ENCODE peak calls at places on chromosomes 6 and 20, in five cellular contexts. E is LNCaP clone FGC, B is glutamatergic neuron, U is endodermal cell, F is fibroblast of lung. J is an unnamed sample.

GRCh38 chr6:98136333-98136732 is 698.0 kb upstream of the POU3F2 start:
- DNase-seq in E (no peak), B (no peak), U (peak; percentile 43), F (no peak), J (no peak)

GRCh38 chr6:168292911-168293310 is 26.7 kb downstream of the DACT2 start:
- DNase-seq in E (no peak), B (no peak), U (no peak), F (no peak), J (no peak)

GRCh38 chr20:31867011-31867410 is 3.3 kb downstream of the DUSP15 start:
- DNase-seq in E (no peak), B (peak; percentile 24), U (no peak), F (no peak), J (no peak)

GRCh38 chr6:42727627-42728026 is 5.2 kb upstream of the PRPH2 start:
- DNase-seq in E (no peak), B (no peak), U (no peak), F (peak; percentile 33), J (no peak)

GRCh38 chr20:2297352-2297717 is 1.5 kb downstream of the TGM3 start:
- DNase-seq in E (no peak), B (no peak), U (peak; percentile 71), F (no peak), J (no peak)

GRCh38 chr6:95133578-95133977 is 443.8 kb upstream of the MANEA start:
- DNase-seq in E (no peak), B (no peak), U (no peak), F (peak; percentile 24), J (peak; percentile 22)

GRCh38 chr6:80182291-80182690 is 75.8 kb downstream of the BCKDHB start:
- DNase-seq in E (no peak), B (no peak), U (no peak), F (peak; percentile 67), J (peak; percentile 47)

GRCh38 chr6:157635388-157636244 is 187.4 kb upstream of the SNX9 start:
- DNase-seq in E (no peak), B (no peak), U (no peak), F (no peak), J (no peak)

GRCh38 chr6:5219292-5219691 is 41.5 kb downstream of the LYRM4 start:
- DNase-seq in E (no peak), B (no peak), U (no peak), F (no peak), J (no peak)

GRCh38 chr6:150403458-150404245 is 34.8 kb downstream of the IYD start:
- DNase-seq in E (peak; percentile 51), B (no peak), U (no peak), F (peak; percentile 93), J (peak; percentile 92)

GRCh38 chr6:25635886-25636317 is 16.1 kb upstream of the SCGN start:
- DNase-seq in E (no peak), B (peak; percentile 31), U (peak; percentile 61), F (no peak), J (no peak)

GRCh38 chr6:12704946-12705345 is 11.6 kb upstream of the PHACTR1 start:
- DNase-seq in E (no peak), B (no peak), U (no peak), F (no peak), J (no peak)

GRCh38 chr6:106027316-106027715 is 58.8 kb upstream of the PRDM1 start:
- DNase-seq in E (no peak), B (no peak), U (no peak), F (no peak), J (no peak)

GRCh38 chr6:49038294-49038693 is 424.8 kb downstream of the MMUT start:
- DNase-seq in E (no peak), B (no peak), U (no peak), F (peak; percentile 0), J (no peak)

GRCh38 chr6:163579111-163579879 is 164.8 kb downstream of the QKI start:
- DNase-seq in E (no peak), B (no peak), U (peak; percentile 71), F (no peak), J (no peak)

GRCh38 chr6:43734294-43734665 is 35.7 kb upstream of the VEGFA start:
- DNase-seq in E (no peak), B (no peak), U (no peak), F (no peak), J (no peak)

GRCh38 chr6:7112741-7113313 is 5.1 kb downstream of the RREB1 start:
- DNase-seq in E (no peak), B (peak; percentile 29), U (peak; percentile 79), F (no peak), J (peak; percentile 20)

GRCh38 chr20:61499859-61500258 is 247.8 kb downstream of the CDH4 start:
- DNase-seq in E (no peak), B (no peak), U (no peak), F (no peak), J (peak; percentile 9)

GRCh38 chr20:18981956-18982539 is 168.5 kb downstream of the SCP2D1 start:
- DNase-seq in E (no peak), B (no peak), U (no peak), F (no peak), J (no peak)

GRCh38 chr6:41489284-41489851 is 56.8 kb upstream of the FOXP4 start:
- DNase-seq in E (no peak), B (no peak), U (peak; percentile 68), F (peak; percentile 35), J (no peak)

GRCh38 chr6:137761072-137761471 is 106.0 kb upstream of the TNFAIP3 start:
- DNase-seq in E (no peak), B (no peak), U (no peak), F (no peak), J (no peak)

GRCh38 chr6:2855061-2855519 is 13.4 kb upstream of the SERPINB1 start:
- DNase-seq in E (no peak), B (no peak), U (no peak), F (no peak), J (no peak)

GRCh38 chr20:52209154-52209571 is 17.6 kb upstream of the ZFP64 start:
- DNase-seq in E (no peak), B (no peak), U (peak; percentile 80), F (no peak), J (no peak)

GRCh38 chr6:44661221-44661609 is 273.7 kb downstream of the CDC5L start:
- DNase-seq in E (peak; percentile 55), B (no peak), U (no peak), F (no peak), J (no peak)

GRCh38 chr6:65191412-65191811 is 515.6 kb downstream of the EYS start:
- DNase-seq in E (no peak), B (no peak), U (no peak), F (no peak), J (no peak)

GRCh38 chr6:107491059-107491609 is 1.2 kb downstream of the SOBP start:
- DNase-seq in E (no peak), B (peak; percentile 79), U (peak; percentile 85), F (peak; percentile 56), J (no peak)

GRCh38 chr20:3728876-3729275 is 3.6 kb upstream of the HSPA12B start:
- DNase-seq in E (no peak), B (no peak), U (no peak), F (no peak), J (no peak)

GRCh38 chr6:158642805-158643489 is 1.6 kb downstream of the DYNLT1 start:
- DNase-seq in E (no peak), B (no peak), U (peak; percentile 16), F (no peak), J (no peak)

GRCh38 chr6:140670013-140670412 is 1295.6 kb upstream of the CITED2 start:
- DNase-seq in E (no peak), B (no peak), U (no peak), F (peak; percentile 74), J (no peak)

GRCh38 chr20:49853640-49854039 is 41.0 kb downstream of the SLC9A8 start:
- DNase-seq in E (no peak), B (peak; percentile 27), U (peak; percentile 75), F (peak; percentile 59), J (peak; percentile 73)

GRCh38 chr6:149990672-149991402 is 27.1 kb downstream of the ULBP1 start:
- DNase-seq in E (no peak), B (peak; percentile 46), U (peak; percentile 82), F (no peak), J (no peak)

GRCh38 chr6:108791700-108792099 is 56.5 kb upstream of the ARMC2 start:
- DNase-seq in E (no peak), B (no peak), U (no peak), F (no peak), J (no peak)

GRCh38 chr6:81761197-81761596 is 8.7 kb upstream of the TENT5A start:
- DNase-seq in E (no peak), B (no peak), U (no peak), F (peak; percentile 68), J (peak; percentile 34)

GRCh38 chr6:36577298-36577697 is 16.9 kb upstream of the SRSF3 start:
- DNase-seq in E (no peak), B (no peak), U (no peak), F (peak; percentile 65), J (peak; percentile 67)

GRCh38 chr20:664151-664550 is 11.2 kb upstream of the SRXN1 start:
- DNase-seq in E (no peak), B (no peak), U (no peak), F (no peak), J (no peak)

GRCh38 chr20:663315-664090 is 10.5 kb upstream of the SRXN1 start:
- DNase-seq in E (no peak), B (peak; percentile 77), U (peak; percentile 74), F (no peak), J (no peak)

GRCh38 chr20:664576-664975 is 11.0 kb downstream of the SCRT2 start:
- DNase-seq in E (no peak), B (no peak), U (no peak), F (no peak), J (no peak)

GRCh38 chr20:661474-662288 is 8.7 kb upstream of the SRXN1 start:
- DNase-seq in E (no peak), B (no peak), U (peak; percentile 81), F (no peak), J (no peak)

GRCh38 chr20:662289-663192 is 9.5 kb upstream of the SRXN1 start:
- DNase-seq in E (no peak), B (no peak), U (peak; percentile 47), F (no peak), J (no peak)
- TF ChIP-seq CTCF in E (no peak), B (no peak), U (no peak), F (no peak), J (no peak)

GRCh38 chr6:112081569-112081968 is 5.7 kb downstream of the TUBE1 start:
- DNase-seq in E (no peak), B (no peak), U (no peak), F (no peak), J (no peak)

GRCh38 chr6:112086744-112087135 is 542 bp downstream of the TUBE1 start:
- DNase-seq in E (peak; percentile 11), B (no peak), U (no peak), F (peak; percentile 68), J (peak; percentile 63)

GRCh38 chr6:112085666-112086065 is 1.6 kb downstream of the TUBE1 start:
- DNase-seq in E (no peak), B (no peak), U (no peak), F (no peak), J (no peak)

GRCh38 chr6:112087916-112088315 is 525 bp downstream of the FAM229B start:
- DNase-seq in E (no peak), B (no peak), U (no peak), F (no peak), J (no peak)

GRCh38 chr6:112087136-112087908 is at the start of the genes FAM229B and TUBE1:
- DNase-seq in E (peak; percentile 92), B (peak; percentile 92), U (peak; percentile 97), F (peak; percentile 98), J (peak; percentile 93)
- TF ChIP-seq CTCF in E (no peak), B (no peak), U (peak; percentile 12), F (no peak), J (no peak)

GRCh38 chr6:33297956-33298772 is 578 bp downstream of the RGL2 start:
- DNase-seq in E (peak; percentile 73), B (peak; percentile 45), U (peak; percentile 95), F (peak; percentile 78), J (peak; percentile 91)
- TF ChIP-seq CTCF in E (no peak), B (peak; percentile 16), U (peak; percentile 38), F (no peak), J (no peak)

GRCh38 chr6:169751242-169752073 is at the start of the genes DYNLT2 and ERMARD:
- DNase-seq in E (peak; percentile 78), B (peak; percentile 97), U (peak; percentile 99), F (peak; percentile 93), J (peak; percentile 92)
- TF ChIP-seq CTCF in E (peak; percentile 7), B (no peak), U (peak; percentile 43), F (peak; percentile 16), J (no peak)